ENCODE peak calls at places on chromosomes 12 and 14, in four cellular contexts. O is KG1, D is A172, I is memory B cell. F is an unnamed sample.

GRCh38 chr12:58455146-58455545 is 465.2 kb downstream of the LRIG3 start:
- DNase-seq in O (no peak), I (no peak), D (no peak), F (no peak)

GRCh38 chr14:23300687-23301223 is 1.9 kb downstream of the PPP1R3E start:
- DNase-seq in O (no peak), I (no peak), D (peak), F (no peak)

GRCh38 chr14:94024549-94024948 is 1.6 kb upstream of the OTUB2 start:
- DNase-seq in I (no peak), O (no peak), D (no peak), F (no peak)

GRCh38 chr12:64665506-64665905 is 55.2 kb downstream of the RASSF3 start:
- DNase-seq in I (peak), D (no peak), O (no peak), F (peak)

GRCh38 chr12:54413284-54414190 is 5.5 kb downstream of the ITGA5 start:
- DNase-seq in I (peak), D (peak), O (peak), F (peak)

GRCh38 chr12:120367924-120368788 is 808 bp downstream of the MSI1 start:
- DNase-seq in O (no peak), D (no peak), I (no peak), F (no peak)

GRCh38 chr14:93317836-93318807 is 14.7 kb downstream of the BTBD7 start:
- DNase-seq in I (no peak), O (no peak), D (peak), F (no peak)

GRCh38 chr12:43406797-43407196 is 145.2 kb downstream of the ADAMTS20 start:
- DNase-seq in D (no peak), I (no peak), O (no peak), F (no peak)

GRCh38 chr14:26595922-26596721 is 1.7 kb downstream of the NOVA1 start:
- DNase-seq in O (no peak), D (no peak), I (no peak), F (no peak)

GRCh38 chr12:95205016-95205415 is 12.3 kb downstream of the FGD6 start:
- DNase-seq in O (no peak), D (no peak), I (no peak), F (no peak)

GRCh38 chr14:78997811-78998210 is 827.6 kb downstream of the NRXN3 start:
- DNase-seq in O (no peak), I (no peak), D (no peak), F (no peak)

GRCh38 chr14:103207038-103207403 is 83.8 kb downstream of the TNFAIP2 start:
- DNase-seq in I (no peak), O (no peak), D (no peak), F (no peak)

GRCh38 chr14:96614528-96614927 is 112.3 kb downstream of the PAPOLA start:
- DNase-seq in D (no peak), I (no peak), O (no peak), F (no peak)

GRCh38 chr12:40598073-40598472 is 94.2 kb upstream of the CNTN1 start:
- DNase-seq in O (no peak), I (no peak), D (no peak), F (no peak)

GRCh38 chr12:110312581-110313360 is 31.7 kb downstream of the ATP2A2 start:
- DNase-seq in I (no peak), O (no peak), D (peak), F (no peak)

GRCh38 chr14:83779266-83779665 is 1750.7 kb upstream of the FLRT2 start:
- DNase-seq in I (no peak), O (no peak), D (peak), F (no peak)

GRCh38 chr12:48750215-48750614 is 33.7 kb upstream of the CCNT1 start:
- DNase-seq in O (no peak), I (no peak), D (no peak), F (no peak)

GRCh38 chr14:77498984-77499527 is 440 bp upstream of the ISM2 start:
- DNase-seq in O (no peak), D (no peak), I (no peak), F (no peak)

F was measured in T-helper 1 cell.